ENCODE peak calls at places on chromosomes 6 and 20, in seven cellular contexts. One of them, this sample, is unnamed. For H3K4me1, the result is how much of the 10 kb centered on the place peaks cover.

GRCh38 chr20:56636701-56637100 is 7.6 kb downstream of the TFAP2C start:
- DNase-seq in heart right ventricle: no peak
- DNase-seq in CD4-positive, alpha-beta memory T cell: no peak
- DNase-seq in neural progenitor cell: no peak
- DNase-seq in pancreas: no peak
- DNase-seq in ovary: no peak
- DNase-seq in heart left ventricle: no peak
- DNase-seq in this sample: no peak

GRCh38 chr20:51631011-51631950 is 88.8 kb upstream of the NFATC2 start:
- DNase-seq in heart right ventricle: peak
- DNase-seq in CD4-positive, alpha-beta memory T cell: no peak
- DNase-seq in neural progenitor cell: no peak
- DNase-seq in pancreas: no peak
- DNase-seq in ovary: peak
- DNase-seq in heart left ventricle: peak
- DNase-seq in this sample: peak

GRCh38 chr20:34621383-34622367 is 55.2 kb downstream of the PIGU start:
- DNase-seq in heart right ventricle: no peak
- DNase-seq in CD4-positive, alpha-beta memory T cell: no peak
- DNase-seq in neural progenitor cell: no peak
- DNase-seq in pancreas: no peak
- DNase-seq in ovary: no peak
- DNase-seq in heart left ventricle: no peak
- DNase-seq in this sample: no peak

GRCh38 chr6:33677153-33677660 is 34.3 kb downstream of the UQCC2 start:
- DNase-seq in heart right ventricle: no peak
- DNase-seq in CD4-positive, alpha-beta memory T cell: no peak
- DNase-seq in neural progenitor cell: no peak
- DNase-seq in pancreas: no peak
- DNase-seq in ovary: no peak
- DNase-seq in heart left ventricle: no peak
- DNase-seq in this sample: no peak

GRCh38 chr6:17624396-17624795 is 24.3 kb downstream of the FAM8A1 start:
- DNase-seq in heart right ventricle: no peak
- DNase-seq in CD4-positive, alpha-beta memory T cell: no peak
- DNase-seq in neural progenitor cell: no peak
- DNase-seq in pancreas: no peak
- DNase-seq in ovary: no peak
- DNase-seq in heart left ventricle: no peak
- DNase-seq in this sample: no peak

GRCh38 chr6:29943053-29943966 is 978 bp downstream of the HLA-A start:
- DNase-seq in heart right ventricle: no peak
- DNase-seq in CD4-positive, alpha-beta memory T cell: no peak
- DNase-seq in neural progenitor cell: no peak
- DNase-seq in pancreas: no peak
- DNase-seq in ovary: peak
- DNase-seq in heart left ventricle: no peak
- DNase-seq in this sample: no peak

GRCh38 chr20:10909803-10910202 is 236.0 kb upstream of the JAG1 start:
- DNase-seq in heart right ventricle: no peak
- DNase-seq in CD4-positive, alpha-beta memory T cell: no peak
- DNase-seq in neural progenitor cell: no peak
- DNase-seq in pancreas: no peak
- DNase-seq in ovary: no peak
- DNase-seq in heart left ventricle: no peak
- DNase-seq in this sample: no peak

GRCh38 chr6:143822584-143823024 is 20.5 kb upstream of the LTV1 start:
- DNase-seq in heart right ventricle: no peak
- DNase-seq in CD4-positive, alpha-beta memory T cell: no peak
- DNase-seq in neural progenitor cell: no peak
- DNase-seq in pancreas: no peak
- DNase-seq in ovary: no peak
- DNase-seq in heart left ventricle: no peak
- DNase-seq in this sample: no peak

GRCh38 chr6:38776515-38776914 is 61.4 kb downstream of the DNAH8 start:
- DNase-seq in heart right ventricle: no peak
- DNase-seq in CD4-positive, alpha-beta memory T cell: no peak
- DNase-seq in neural progenitor cell: no peak
- DNase-seq in pancreas: no peak
- DNase-seq in ovary: no peak
- DNase-seq in heart left ventricle: no peak
- DNase-seq in this sample: no peak

GRCh38 chr6:3450888-3451287 is 6.0 kb downstream of the SLC22A23 start:
- DNase-seq in heart right ventricle: no peak
- DNase-seq in CD4-positive, alpha-beta memory T cell: no peak
- DNase-seq in neural progenitor cell: no peak
- DNase-seq in pancreas: no peak
- DNase-seq in ovary: no peak
- DNase-seq in heart left ventricle: no peak
- DNase-seq in this sample: no peak

GRCh38 chr6:133590814-133591213 is 298.1 kb upstream of the TCF21 start:
- DNase-seq in heart right ventricle: no peak
- DNase-seq in CD4-positive, alpha-beta memory T cell: no peak
- DNase-seq in neural progenitor cell: no peak
- DNase-seq in pancreas: no peak
- DNase-seq in ovary: no peak
- DNase-seq in heart left ventricle: no peak
- DNase-seq in this sample: no peak

GRCh38 chr6:82363368-82364086 is at the start of gene TPBG:
- DNase-seq in heart right ventricle: peak
- DNase-seq in CD4-positive, alpha-beta memory T cell: peak
- DNase-seq in neural progenitor cell: peak
- DNase-seq in pancreas: peak
- DNase-seq in ovary: peak
- DNase-seq in heart left ventricle: peak
- DNase-seq in this sample: peak

GRCh38 chr6:132569170-132569569 is 952 bp upstream of the TAAR6 start:
- DNase-seq in heart right ventricle: no peak
- DNase-seq in CD4-positive, alpha-beta memory T cell: no peak
- DNase-seq in neural progenitor cell: no peak
- DNase-seq in pancreas: no peak
- DNase-seq in ovary: no peak
- DNase-seq in heart left ventricle: no peak
- DNase-seq in this sample: no peak

DNA sequence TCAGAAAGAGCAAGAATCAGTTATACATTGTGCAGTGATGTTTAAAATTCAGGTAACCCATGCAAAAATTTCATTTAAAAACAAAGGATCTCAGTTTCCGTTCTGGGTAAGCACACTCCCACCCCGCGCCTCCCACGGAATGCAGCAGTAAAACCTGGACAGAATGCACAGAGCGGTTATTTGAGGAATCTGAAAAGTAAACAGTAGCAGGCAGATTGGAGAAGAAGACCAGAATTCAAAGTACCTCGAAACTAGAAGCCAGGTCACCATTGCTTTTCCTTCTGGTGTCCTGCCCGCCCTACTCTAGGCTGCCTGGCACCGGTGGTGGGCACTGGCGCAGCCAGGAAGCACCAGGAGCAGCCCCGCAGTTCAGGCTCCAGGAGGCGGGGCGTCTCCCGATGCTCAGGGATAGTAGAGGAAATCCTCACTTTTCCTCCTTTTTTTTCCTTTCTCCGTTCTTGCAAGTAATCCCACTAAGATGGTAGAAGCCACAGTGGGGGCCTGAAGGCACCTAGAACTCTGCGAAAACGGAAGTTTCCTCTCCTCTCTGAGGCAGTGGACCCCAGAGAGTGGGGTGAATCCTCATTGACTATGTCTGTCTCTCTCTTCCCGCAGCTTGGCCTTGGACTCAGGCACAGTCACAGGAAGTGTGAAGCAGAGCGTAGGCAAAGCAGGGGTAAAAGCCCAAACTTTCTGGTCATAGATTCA is 28.3 kb downstream of the METTL24 start:
- DNase-seq in heart right ventricle: no peak
- DNase-seq in CD4-positive, alpha-beta memory T cell: no peak
- DNase-seq in neural progenitor cell: no peak
- DNase-seq in pancreas: peak
- DNase-seq in ovary: peak
- DNase-seq in heart left ventricle: no peak
- DNase-seq in this sample: no peak
- H3K4me1 ChIP-seq in heart right ventricle: under half
- H3K4me1 ChIP-seq in CD4-positive, alpha-beta memory T cell: under half
- H3K4me1 ChIP-seq in neural progenitor cell: under half
- H3K4me1 ChIP-seq in pancreas: under half
- H3K4me1 ChIP-seq in ovary: under half
- H3K4me1 ChIP-seq in heart left ventricle: under half
- H3K4me1 ChIP-seq in this sample: under half

GRCh38 chr6:69813508-69813907 is 16.7 kb upstream of the LMBRD1 start:
- DNase-seq in heart right ventricle: no peak
- DNase-seq in CD4-positive, alpha-beta memory T cell: no peak
- DNase-seq in neural progenitor cell: no peak
- DNase-seq in pancreas: no peak
- DNase-seq in ovary: no peak
- DNase-seq in heart left ventricle: no peak
- DNase-seq in this sample: no peak
- H3K4me3 ChIP-seq in heart right ventricle: no peak
- H3K4me3 ChIP-seq in CD4-positive, alpha-beta memory T cell: no peak
- H3K4me3 ChIP-seq in neural progenitor cell: no peak
- H3K4me3 ChIP-seq in pancreas: no peak
- H3K4me3 ChIP-seq in ovary: no peak
- H3K4me3 ChIP-seq in heart left ventricle: no peak
- H3K4me3 ChIP-seq in this sample: no peak

GRCh38 chr6:39922821-39923220 is 11.4 kb downstream of the MOCS1 start:
- DNase-seq in heart right ventricle: no peak
- DNase-seq in CD4-positive, alpha-beta memory T cell: no peak
- DNase-seq in neural progenitor cell: no peak
- DNase-seq in pancreas: no peak
- DNase-seq in ovary: no peak
- DNase-seq in heart left ventricle: no peak
- DNase-seq in this sample: no peak
- H3K4me1 ChIP-seq in heart right ventricle: under half
- H3K4me1 ChIP-seq in CD4-positive, alpha-beta memory T cell: under half
- H3K4me1 ChIP-seq in neural progenitor cell: under half
- H3K4me1 ChIP-seq in pancreas: under half
- H3K4me1 ChIP-seq in ovary: under half
- H3K4me1 ChIP-seq in heart left ventricle: under half
- H3K4me1 ChIP-seq in this sample: under half

GRCh38 chr6:55175078-55175777 is 913 bp downstream of the HCRTR2 start:
- DNase-seq in heart right ventricle: no peak
- DNase-seq in CD4-positive, alpha-beta memory T cell: no peak
- DNase-seq in neural progenitor cell: peak
- DNase-seq in pancreas: no peak
- DNase-seq in ovary: no peak
- DNase-seq in heart left ventricle: no peak
- DNase-seq in this sample: no peak
- H3K4me3 ChIP-seq in heart right ventricle: no peak
- H3K4me3 ChIP-seq in CD4-positive, alpha-beta memory T cell: no peak
- H3K4me3 ChIP-seq in neural progenitor cell: peak
- H3K4me3 ChIP-seq in pancreas: no peak
- H3K4me3 ChIP-seq in ovary: no peak
- H3K4me3 ChIP-seq in heart left ventricle: peak
- H3K4me3 ChIP-seq in this sample: no peak